ENCODE peak calls at places on chromosome 7, in six cellular contexts. X is stimulated activated naive CD4-positive, alpha-beta T cell; L is HuH-7; I is cerebellum; T is RPMI8226; K is astrocyte of the hippocampus. O is an unnamed sample.

GRCh38 chr7:70654979-70655378 is 477.0 kb upstream of the GALNT17 start:
- DNase-seq in X (no peak), L (no peak), T (no peak), K (no peak), I (peak), O (no peak)

GRCh38 chr7:31113660-31114059 is 61.6 kb downstream of the ADCYAP1R1 start:
- DNase-seq in K (no peak), T (no peak), X (no peak), I (no peak), L (no peak), O (no peak)

GRCh38 chr7:76196786-76197185 is 4.9 kb upstream of the SRRM3 start:
- DNase-seq in T (no peak), K (no peak), I (peak), L (no peak), X (no peak), O (no peak)

GRCh38 chr7:44259547-44260457 is 59.0 kb downstream of the YKT6 start:
- DNase-seq in K (peak), X (no peak), T (no peak), L (no peak), I (no peak), O (peak)

GRCh38 chr7:71019703-71020102 is 112.2 kb upstream of the GALNT17 start:
- DNase-seq in I (peak), K (peak), T (no peak), X (no peak), L (no peak), O (no peak)

GRCh38 chr7:90224204-90224603 is 12.7 kb downstream of the STEAP2 start:
- DNase-seq in K (no peak), I (no peak), L (no peak), T (no peak), X (no peak), O (no peak)

GRCh38 chr7:148982596-148983219 is 45.6 kb downstream of the PDIA4 start:
- DNase-seq in X (no peak), T (peak), L (no peak), I (peak), K (peak), O (peak)

GRCh38 chr7:127983804-127984332 is 47.4 kb downstream of the LRRC4 start:
- DNase-seq in I (no peak), T (no peak), L (no peak), K (peak), X (no peak), O (peak)

GRCh38 chr7:72112530-72112929 is 299.6 kb downstream of the CALN1 start:
- DNase-seq in I (no peak), T (no peak), X (no peak), K (no peak), L (no peak), O (no peak)

GRCh38 chr7:128408709-128409434 is 910 bp downstream of the IMPDH1 start:
- DNase-seq in L (no peak), X (no peak), K (peak), I (no peak), T (peak), O (no peak)

GRCh38 chr7:143043391-143043790 is 8.8 kb upstream of the OR6V1 start:
- DNase-seq in K (no peak), T (no peak), L (no peak), I (no peak), X (no peak), O (peak)

GRCh38 chr7:290554-291301 is 758 bp downstream of the FOXL3 start:
- DNase-seq in I (no peak), T (no peak), X (no peak), K (no peak), L (no peak), O (no peak)

GRCh38 chr7:44538093-44538797 is 2.9 kb downstream of the NPC1L1 start:
- DNase-seq in X (no peak), T (no peak), L (no peak), I (no peak), K (no peak), O (no peak)

GRCh38 chr7:5689118-5689517 is 92.3 kb downstream of the RNF216 start:
- DNase-seq in X (peak), I (no peak), K (no peak), L (no peak), T (no peak), O (no peak)

GRCh38 chr7:44278451-44279161 is 46.8 kb downstream of the CAMK2B start:
- DNase-seq in T (no peak), K (no peak), I (no peak), L (no peak), X (no peak), O (no peak)

GRCh38 chr7:18064242-18064838 is 36.7 kb upstream of the PRPS1L1 start:
- DNase-seq in X (no peak), T (peak), I (no peak), K (no peak), L (no peak), O (peak)

GRCh38 chr7:50792342-50793114 is 9.8 kb upstream of the GRB10 start:
- DNase-seq in L (no peak), I (no peak), T (no peak), K (peak), X (no peak), O (peak)

GRCh38 chr7:126750207-126750911 is 502.4 kb downstream of the GRM8 start:
- DNase-seq in I (no peak), X (no peak), K (no peak), L (no peak), T (no peak), O (no peak)

GRCh38 chr7:66696774-66697191 is 43.8 kb upstream of the RABGEF1 start:
- DNase-seq in X (no peak), K (peak), I (no peak), T (no peak), L (no peak), O (peak)

GRCh38 chr7:7707756-7708310 is 10.6 kb downstream of the RPA3 start:
- DNase-seq in I (no peak), X (no peak), K (peak), T (no peak), L (no peak), O (peak)

GRCh38 chr7:26199301-26200112 is 1.0 kb downstream of the HNRNPA2B1 start:
- DNase-seq in L (no peak), K (peak), I (peak), X (peak), T (peak), O (peak)

GRCh38 chr7:118060692-118061091 is 123.3 kb upstream of the LSM8 start:
- DNase-seq in L (no peak), T (no peak), X (no peak), I (no peak), K (no peak), O (no peak)

GRCh38 chr7:5420108-5420840 is 3.4 kb downstream of the TNRC18 start:
- DNase-seq in T (peak), X (no peak), I (no peak), K (peak), L (no peak), O (peak)